ENCODE peak calls at places on chromosome 20, in eight cellular contexts. R is IMR-90; H is activated naive CD4-positive, alpha-beta T cell treated with Interleukin-2 at 50 U/mL for 16 hours; T is substantia nigra; J is GM12865; N is AG09309; L is Kasumi-1; I is AG20443. Z is an unnamed sample.

GRCh38 chr20:57785061-57785460 is 75.2 kb upstream of the PMEPA1 start:
- DNase-seq in R (no peak), H (no peak), J (no peak), T (no peak), L (no peak), N (no peak), I (no peak), Z (no peak)

GRCh38 chr20:48642105-48642880 is 185.5 kb downstream of the PREX1 start:
- DNase-seq in T (no peak), N (no peak), I (no peak), L (no peak), J (no peak), H (no peak), R (no peak), Z (no peak)

GRCh38 chr20:52859156-52859887 is 112.8 kb upstream of the TSHZ2 start:
- DNase-seq in H (no peak), L (no peak), N (no peak), I (peak), J (no peak), R (no peak), T (no peak), Z (peak)

GRCh38 chr20:47315339-47315662 is 41.2 kb downstream of the ZMYND8 start:
- DNase-seq in T (no peak), I (no peak), N (no peak), L (no peak), H (no peak), R (peak), J (no peak), Z (peak)

GRCh38 chr20:5991623-5992441 is 41.4 kb downstream of the MCM8 start:
- DNase-seq in L (no peak), T (no peak), H (no peak), N (peak), J (no peak), I (peak), R (peak), Z (peak)

GRCh38 chr20:42123981-42124473 is 505.9 kb upstream of the CHD6 start:
- DNase-seq in R (no peak), T (no peak), H (no peak), N (no peak), J (no peak), L (no peak), I (no peak), Z (no peak)

GRCh38 chr20:15475483-15475882 is 1097.8 kb downstream of the KIF16B start:
- DNase-seq in J (peak), T (peak), H (no peak), I (peak), R (no peak), L (no peak), N (no peak), Z (no peak)

GRCh38 chr20:35630636-35631035 is 15.0 kb downstream of the SPAG4 start:
- DNase-seq in J (no peak), L (no peak), I (no peak), R (no peak), T (no peak), H (no peak), N (no peak), Z (no peak)

Z was measured in AG10803.